ENCODE peak calls at places on chromosomes 3 and 15, in nine cellular contexts. W is cardiac fibroblast; B is progenitor cell of endocrine pancreas; M is glutamatergic neuron; T is naive thymus-derived CD4-positive, alpha-beta T cell; C is RWPE1; V is stimulated activated CD8-positive, alpha-beta memory T cell treated with anti-CD3 and anti-CD28 coated beads, Interleukin-15, amount 100 ng/mL, for 4 hours; K is sciatic nerve; A is endothelial cell. Z is an unnamed sample.

GRCh38 chr3:79297242-79297641 is 470.6 kb downstream of the ROBO1 start:
- DNase-seq in W (peak), B (no peak), M (no peak), T (no peak), C (peak), V (no peak), K (no peak), A (no peak), Z (no peak)

GRCh38 chr15:69074843-69075224 is 60.3 kb downstream of the NOX5 start:
- DNase-seq in W (no peak), B (no peak), M (no peak), T (no peak), C (no peak), V (no peak), K (no peak), A (peak), Z (no peak)

GRCh38 chr15:88992216-88992615 is 79.0 kb upstream of the MFGE8 start:
- DNase-seq in W (no peak), B (no peak), M (no peak), T (no peak), C (no peak), V (no peak), K (no peak), A (no peak), Z (no peak)

GRCh38 chr3:143283432-143284128 is 164.0 kb downstream of the CHST2 start:
- DNase-seq in W (no peak), B (no peak), M (no peak), T (no peak), C (peak), V (no peak), K (no peak), A (no peak), Z (no peak)

GRCh38 chr3:58722526-58722925 is 56.0 kb upstream of the FAM3D start:
- DNase-seq in W (no peak), B (no peak), M (no peak), T (no peak), C (no peak), V (no peak), K (no peak), A (no peak), Z (no peak)

GRCh38 chr15:42131826-42132806 is 24.3 kb downstream of the PLA2G4F start:
- DNase-seq in W (no peak), B (no peak), M (no peak), T (no peak), C (no peak), V (no peak), K (no peak), A (no peak), Z (no peak)

GRCh38 chr3:142174559-142174958 is 25.2 kb upstream of the TFDP2 start:
- DNase-seq in W (no peak), B (no peak), M (no peak), T (no peak), C (no peak), V (no peak), K (no peak), A (no peak), Z (no peak)

GRCh38 chr15:89401636-89402252 is 67.1 kb upstream of the POLG start:
- DNase-seq in W (peak), B (no peak), M (no peak), T (no peak), C (peak), V (no peak), K (no peak), A (no peak), Z (no peak)

GRCh38 chr3:45684327-45684892 is 4.8 kb upstream of the SACM1L start:
- DNase-seq in W (no peak), B (no peak), M (no peak), T (no peak), C (no peak), V (no peak), K (no peak), A (no peak), Z (no peak)

GRCh38 chr3:60669636-60670035 is 581.6 kb downstream of the FHIT start:
- DNase-seq in W (no peak), B (no peak), M (no peak), T (no peak), C (no peak), V (no peak), K (no peak), A (no peak), Z (no peak)

GRCh38 chr15:87706001-87706400 is 550.5 kb downstream of the NTRK3 start:
- DNase-seq in W (no peak), B (no peak), M (no peak), T (no peak), C (no peak), V (no peak), K (no peak), A (no peak), Z (no peak)

GRCh38 chr3:41265011-41265545 is 65.8 kb downstream of the CTNNB1 start:
- DNase-seq in W (no peak), B (no peak), M (no peak), T (no peak), C (no peak), V (no peak), K (no peak), A (no peak), Z (no peak)

GRCh38 chr3:36380171-36381031 is at the start of gene STAC:
- DNase-seq in W (no peak), B (peak), M (peak), T (no peak), C (no peak), V (no peak), K (peak), A (peak), Z (peak)

GRCh38 chr3:151900460-151900859 is 27.0 kb downstream of the SUCNR1 start:
- DNase-seq in W (no peak), B (no peak), M (no peak), T (no peak), C (no peak), V (no peak), K (no peak), A (no peak), Z (no peak)

GRCh38 chr3:126132751-126133511 is 47.5 kb downstream of the ALDH1L1 start:
- DNase-seq in W (peak), B (no peak), M (no peak), T (no peak), C (no peak), V (no peak), K (peak), A (no peak), Z (no peak)

GRCh38 chr3:117788086-117788485 is 1078.5 kb downstream of the TUSC7 start:
- DNase-seq in W (peak), B (no peak), M (no peak), T (no peak), C (no peak), V (no peak), K (peak), A (no peak), Z (no peak)

GRCh38 chr3:3074551-3075257 is 35.5 kb downstream of the IL5RA start:
- DNase-seq in W (no peak), B (no peak), M (no peak), T (no peak), C (no peak), V (no peak), K (no peak), A (no peak), Z (no peak)

GRCh38 chr3:107962946-107963345 is 127.9 kb downstream of the CD47 start:
- DNase-seq in W (peak), B (no peak), M (no peak), T (no peak), C (peak), V (no peak), K (no peak), A (no peak), Z (no peak)

GRCh38 chr3:65348596-65348995 is 660.8 kb upstream of the ADAMTS9 start:
- DNase-seq in W (peak), B (no peak), M (no peak), T (no peak), C (no peak), V (no peak), K (no peak), A (no peak), Z (no peak)

GRCh38 chr3:42502429-42503250 is at the start of gene VIPR1:
- DNase-seq in W (peak), B (peak), M (peak), T (peak), C (peak), V (peak), K (peak), A (peak), Z (peak)

GRCh38 chr15:68330911-68331310 is 53.4 kb downstream of the FEM1B start:
- DNase-seq in W (no peak), B (no peak), M (no peak), T (no peak), C (no peak), V (no peak), K (no peak), A (no peak), Z (no peak)

GRCh38 chr3:35946121-35946856 is 307.0 kb downstream of the ARPP21 start:
- DNase-seq in W (peak), B (no peak), M (no peak), T (no peak), C (no peak), V (no peak), K (no peak), A (no peak), Z (no peak)

GRCh38 chr15:101049856-101050646 is 130.9 kb downstream of the LRRK1 start:
- DNase-seq in W (no peak), B (peak), M (peak), T (no peak), C (no peak), V (no peak), K (peak), A (no peak), Z (no peak)

GRCh38 chr15:43918717-43919116 is 91.9 kb downstream of the WDR76 start:
- DNase-seq in W (no peak), B (no peak), M (no peak), T (no peak), C (no peak), V (no peak), K (no peak), A (no peak), Z (no peak)

GRCh38 chr3:126390201-126390600 is 4.5 kb upstream of the CFAP100 start:
- DNase-seq in W (no peak), B (no peak), M (no peak), T (no peak), C (no peak), V (no peak), K (peak), A (no peak), Z (no peak)

GRCh38 chr15:48722764-48723661 is 77.5 kb upstream of the FBN1 start:
- DNase-seq in W (peak), B (no peak), M (no peak), T (no peak), C (peak), V (no peak), K (no peak), A (no peak), Z (no peak)

GRCh38 chr3:108088697-108089096 is 2.1 kb downstream of the CD47 start:
- DNase-seq in W (no peak), B (no peak), M (no peak), T (no peak), C (peak), V (no peak), K (no peak), A (no peak), Z (peak)

GRCh38 chr15:34795267-34796081 is at the start of gene ACTC1:
- DNase-seq in W (peak), B (peak), M (peak), T (no peak), C (peak), V (no peak), K (peak), A (peak), Z (no peak)

GRCh38 chr3:105518806-105519418 is 152.2 kb downstream of the ALCAM start:
- DNase-seq in W (peak), B (peak), M (no peak), T (peak), C (peak), V (no peak), K (no peak), A (peak), Z (peak)

GRCh38 chr15:45169608-45170480 is 17.9 kb downstream of the SHF start:
- DNase-seq in W (no peak), B (no peak), M (peak), T (no peak), C (no peak), V (no peak), K (no peak), A (no peak), Z (no peak)

Z was measured in immature natural killer cell.